ENCODE peak calls at places on chromosomes 4 and X, in four cellular contexts. A is uterus, G is HCT116, P is lower leg skin. L is an unnamed sample.

GRCh38 chrX:128728943-128729342 is 676.7 kb upstream of the ACTRT1 start:
- DNase-seq in A (no peak), G (no peak), P (no peak), L (no peak)

GRCh38 chr4:106868381-106869035 is 167.6 kb downstream of the DKK2 start:
- DNase-seq in G (peak), A (no peak), P (no peak), L (no peak)

GRCh38 chr4:108118505-108118904 is 50.2 kb downstream of the LEF1 start:
- DNase-seq in G (no peak), P (no peak), A (no peak), L (no peak)

GRCh38 chr4:123599061-123599919 is 202.7 kb downstream of the SPRY1 start:
- DNase-seq in P (no peak), G (no peak), A (no peak), L (no peak)

GRCh38 chr4:26325191-26325590 is 4.4 kb downstream of the RBPJ start:
- DNase-seq in A (no peak), G (peak), P (no peak), L (no peak)

GRCh38 chr4:25696409-25696808 is 40.8 kb downstream of the SLC34A2 start:
- DNase-seq in A (no peak), G (no peak), P (peak), L (no peak)

GRCh38 chr4:144115519-144115918 is 25.0 kb downstream of the GYPA start:
- DNase-seq in A (no peak), P (no peak), G (no peak), L (no peak)

GRCh38 chr4:154781126-154781982 is at the start of gene RBM46:
- DNase-seq in A (no peak), P (no peak), G (no peak), L (no peak)

GRCh38 chrX:1592128-1592862 is 891 bp downstream of the AKAP17A start:
- DNase-seq in G (no peak), A (no peak), P (peak), L (no peak)

GRCh38 chr4:87973283-87974169 is 2.0 kb upstream of the SPP1 start:
- DNase-seq in A (peak), G (peak), P (no peak), L (no peak)

GRCh38 chr4:23934915-23935314 is 45.1 kb upstream of the PPARGC1A start:
- DNase-seq in P (peak), A (peak), G (no peak), L (peak)

GRCh38 chrX:69178592-69178991 is 13.3 kb upstream of the PJA1 start:
- DNase-seq in P (no peak), G (no peak), A (no peak), L (no peak)

GRCh38 chr4:139655116-139655515 is 10.5 kb upstream of the MGST2 start:
- DNase-seq in G (no peak), A (no peak), P (no peak), L (no peak)

GRCh38 chr4:159374749-159375535 is 272.1 kb downstream of the RAPGEF2 start:
- DNase-seq in A (no peak), P (no peak), G (no peak), L (no peak)

GRCh38 chrX:55710701-55711100 is 6.8 kb upstream of the RRAGB start:
- DNase-seq in G (no peak), A (peak), P (no peak), L (no peak)

GRCh38 chr4:7068279-7068842 is 497 bp upstream of the GRPEL1 start:
- DNase-seq in A (no peak), G (no peak), P (peak), L (no peak)
- TF ChIP-seq POLR2A in A (peak), G (peak), P (no peak), L (peak)

GRCh38 chr4:114187592-114187991 is 208.1 kb upstream of the ARSJ start:
- DNase-seq in P (no peak), A (no peak), G (no peak), L (no peak)

GRCh38 chr4:114180481-114180880 is 201.0 kb upstream of the ARSJ start:
- DNase-seq in P (no peak), G (peak), A (peak), L (no peak)

DNA sequence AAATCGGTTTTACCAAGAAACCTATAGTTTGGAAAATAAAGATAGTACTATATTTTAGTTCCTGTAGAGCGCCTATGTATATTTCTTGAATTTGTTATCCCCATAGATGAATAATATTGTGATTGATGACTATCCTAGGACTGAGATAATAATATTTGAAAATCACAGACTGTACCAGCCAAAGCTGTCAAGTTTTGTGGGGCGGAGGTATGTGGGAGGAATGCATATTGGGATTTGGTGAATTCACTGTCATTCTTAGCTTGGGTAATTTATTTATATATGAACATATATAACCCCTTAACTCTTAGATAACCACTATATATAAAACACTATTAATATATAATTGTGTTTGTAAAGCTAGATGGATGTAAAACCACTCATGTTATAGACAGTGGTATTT is 205.5 kb upstream of the ARSJ start:
- DNase-seq in P (no peak), G (no peak), A (no peak), L (no peak)
- TF ChIP-seq POLR2A in P (no peak), G (no peak), A (no peak), L (no peak)

DNA sequence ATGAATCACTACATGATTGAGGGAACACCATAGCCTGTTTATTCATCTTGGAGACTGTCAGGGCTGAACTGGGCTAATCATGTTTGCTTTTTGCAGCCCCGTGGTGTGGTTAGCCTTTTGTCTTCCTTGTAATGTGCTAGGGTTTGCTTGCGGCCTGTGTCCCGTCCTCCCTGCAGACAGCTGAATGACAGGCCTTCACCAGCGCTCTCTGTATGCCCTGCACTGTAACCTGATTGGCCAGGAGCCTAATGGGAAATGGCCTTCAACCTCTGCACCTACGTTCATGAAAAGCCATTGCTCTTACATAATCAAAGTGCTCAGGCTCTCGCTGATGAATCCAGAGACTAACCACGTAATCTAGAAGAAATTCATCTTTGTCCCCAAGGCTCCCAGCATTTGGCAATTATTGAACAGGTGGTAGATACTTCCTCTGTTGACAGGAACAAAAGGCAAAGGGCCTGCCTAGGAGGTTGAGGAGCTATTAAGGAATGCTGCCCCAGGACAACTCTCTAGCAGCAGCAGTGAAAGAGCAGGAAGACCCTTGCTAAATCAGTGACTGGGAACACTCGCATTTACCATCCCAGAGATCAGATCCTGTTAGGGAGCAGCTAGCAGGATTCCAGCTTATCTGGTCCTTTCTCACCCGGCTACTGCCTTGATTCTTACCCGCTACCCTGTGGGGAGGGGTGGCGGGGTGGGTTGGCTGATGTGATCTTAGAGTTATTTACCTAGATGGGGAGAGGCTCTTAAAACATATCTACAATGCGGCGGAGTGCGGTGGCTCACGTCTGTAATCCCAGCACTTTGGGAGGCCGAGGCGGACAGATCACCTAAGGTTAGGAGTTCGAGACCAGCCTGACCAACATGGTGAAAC is 42.3 kb upstream of the FAT1 start:
- DNase-seq in P (no peak), G (peak), A (no peak), L (no peak)
- TF ChIP-seq POLR2A in P (no peak), G (no peak), A (no peak), L (no peak)

GRCh38 chr4:15400276-15400675 is 27.6 kb upstream of the C1QTNF7 start:
- DNase-seq in G (no peak), P (no peak), A (no peak), L (no peak)

GRCh38 chr4:15398732-15399131 is 29.1 kb upstream of the C1QTNF7 start:
- DNase-seq in P (no peak), G (no peak), A (no peak), L (no peak)

GRCh38 chr4:15398001-15398400 is 29.8 kb upstream of the C1QTNF7 start:
- DNase-seq in A (no peak), P (no peak), G (no peak), L (no peak)

GRCh38 chr4:15395342-15395741 is 32.5 kb upstream of the C1QTNF7 start:
- DNase-seq in G (no peak), P (no peak), A (no peak), L (no peak)

DNA sequence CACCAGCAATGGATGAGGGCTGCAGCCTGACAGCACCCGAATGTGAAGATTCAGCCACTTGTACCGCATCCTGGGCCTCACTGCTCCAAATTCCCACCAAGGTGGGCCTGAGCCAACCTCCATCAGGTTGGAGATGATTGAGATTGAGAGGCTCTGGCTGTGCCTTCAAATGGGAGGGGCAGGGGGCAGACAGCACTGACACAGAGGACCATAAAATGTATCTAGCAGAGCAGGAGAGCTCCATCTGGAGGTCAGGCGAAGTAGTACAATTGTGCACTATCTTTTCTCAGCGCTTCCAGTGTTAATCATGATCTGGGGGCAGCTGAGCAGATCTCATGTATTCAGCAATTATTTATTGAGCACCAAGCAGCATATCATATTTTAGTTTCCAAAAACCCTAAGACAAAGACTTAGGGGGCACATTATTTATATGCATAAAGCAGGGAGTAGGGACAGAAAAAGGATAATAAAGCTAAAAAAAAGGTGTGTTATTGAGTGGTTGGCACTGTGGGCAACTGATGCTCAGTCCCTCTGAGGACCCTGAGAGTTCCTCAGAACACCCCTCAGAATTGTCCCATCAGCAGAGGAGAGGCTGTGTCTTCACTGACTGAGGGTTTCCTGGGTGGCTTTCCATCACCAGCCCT is 31.6 kb upstream of the C1QTNF7 start:
- DNase-seq in A (no peak), P (no peak), G (peak), L (peak)
- TF ChIP-seq POLR2A in A (no peak), P (no peak), G (no peak), L (no peak)

GRCh38 chr4:127534041-127534440 is 98.7 kb upstream of the INTU start:
- DNase-seq in A (no peak), G (no peak), P (no peak), L (no peak)

GRCh38 chr4:127528302-127528701 is 104.5 kb upstream of the INTU start:
- DNase-seq in A (no peak), P (no peak), G (no peak), L (no peak)

DNA sequence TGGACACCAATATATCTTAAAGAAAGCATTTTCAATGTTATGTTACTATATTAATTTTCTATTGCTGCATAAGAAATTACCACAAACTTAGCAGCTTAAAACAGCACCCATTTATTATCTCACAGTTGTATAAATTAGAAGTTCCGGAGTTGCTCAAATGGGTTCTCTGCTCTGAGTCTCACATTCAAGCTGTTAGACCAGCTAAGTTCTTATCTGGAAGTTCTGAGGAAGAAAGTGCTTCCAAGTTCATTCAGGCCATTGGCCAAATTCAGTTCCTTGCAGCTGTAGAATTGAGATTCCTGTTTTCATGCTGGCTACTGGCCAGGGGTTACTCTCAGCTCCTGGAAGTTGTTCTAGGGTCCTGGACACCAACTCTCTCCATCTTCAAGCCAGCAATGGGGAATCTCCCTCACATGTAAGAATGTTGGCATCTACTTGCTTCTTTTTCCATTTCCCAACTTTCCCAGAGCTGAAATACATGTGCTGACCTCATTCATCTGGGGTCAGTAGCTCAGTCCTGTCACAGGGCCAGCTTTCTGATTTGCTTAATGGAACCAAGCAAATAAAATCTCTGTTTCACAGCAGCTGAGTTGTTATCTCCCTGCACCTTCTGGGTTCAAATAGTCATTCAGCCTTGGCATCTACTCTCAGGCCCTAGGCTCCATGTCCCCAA is 99.6 kb upstream of the INTU start:
- DNase-seq in G (no peak), A (peak), P (no peak), L (no peak)
- TF ChIP-seq POLR2A in G (no peak), A (no peak), P (no peak), L (no peak)

DNA sequence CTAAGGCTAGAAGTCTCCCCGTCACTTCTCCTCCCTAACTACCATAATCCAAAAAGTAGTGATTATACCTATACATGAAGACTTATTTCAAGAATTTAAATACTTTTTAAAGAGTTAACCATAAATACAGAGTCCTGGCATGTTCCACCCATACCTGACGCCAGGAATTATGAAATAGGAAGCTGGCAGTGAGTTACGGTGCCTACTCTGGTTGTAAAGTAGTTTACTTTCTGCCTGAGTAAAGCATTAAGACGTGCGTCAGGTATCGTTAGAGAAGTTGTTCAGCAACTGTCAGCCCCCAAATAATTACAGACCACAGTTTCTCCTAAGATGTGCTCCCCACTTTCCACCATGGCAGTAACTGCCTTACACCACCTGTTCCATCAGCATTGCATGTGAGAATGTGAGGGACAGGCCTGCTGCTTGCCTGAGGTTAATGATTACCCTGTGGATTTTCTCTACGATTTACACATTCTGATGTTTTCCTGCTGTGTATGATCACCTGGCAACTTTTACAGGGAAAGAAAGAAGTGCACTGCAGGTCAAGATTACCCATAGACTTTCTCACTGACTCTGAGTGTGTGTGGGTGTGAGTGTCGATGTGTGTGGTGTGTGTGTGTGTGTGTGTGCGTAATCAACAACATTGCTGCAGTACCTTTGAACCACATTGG is 92.3 kb upstream of the SLC7A11 start:
- DNase-seq in G (no peak), P (no peak), A (no peak), L (no peak)
- TF ChIP-seq POLR2A in G (no peak), P (no peak), A (no peak), L (no peak)

DNA sequence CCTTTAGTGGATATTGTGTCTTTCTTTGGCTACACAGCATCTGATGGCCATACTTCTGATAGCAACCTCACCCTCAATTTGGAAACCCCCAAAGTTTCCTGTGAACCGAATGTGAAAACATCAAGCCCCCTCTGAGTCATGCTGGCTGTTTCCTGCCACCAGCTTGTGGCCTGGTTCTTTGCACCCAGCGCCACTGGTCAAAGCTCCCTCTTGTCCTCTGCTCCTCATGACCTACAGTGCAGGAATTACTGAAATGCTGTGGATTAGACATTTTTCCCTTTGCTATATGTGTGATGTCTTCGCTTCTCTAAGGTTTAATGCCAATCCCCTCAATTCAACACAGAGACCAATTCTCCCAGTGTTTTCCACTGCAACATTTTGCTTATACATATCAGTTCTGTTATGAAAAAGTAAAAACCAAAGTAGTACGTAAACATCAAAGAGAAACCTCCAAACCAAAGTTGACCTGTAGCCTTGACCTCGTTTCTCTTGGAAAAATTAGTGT is 224.0 kb upstream of the TENM3 start:
- DNase-seq in P (no peak), A (no peak), G (no peak), L (no peak)
- TF ChIP-seq POLR2A in P (no peak), A (no peak), G (no peak), L (no peak)